ENCODE peak calls at places on chromosomes 7 and 10, in seven cellular contexts. One of them, this sample, is unnamed.

GRCh38 chr7:154767821-154768415 is 235.0 kb downstream of the PAXIP1 start:
- DNase-seq in neural crest cell: no peak
- DNase-seq in psoas muscle: no peak
- DNase-seq in esophagus squamous epithelium: no peak
- DNase-seq in dorsolateral prefrontal cortex: no peak
- DNase-seq in OCI-LY7: no peak
- DNase-seq in tibial artery: no peak
- DNase-seq in this sample: no peak

GRCh38 chr10:22230331-22230833 is 12.6 kb upstream of the EBLN1 start:
- DNase-seq in neural crest cell: no peak
- DNase-seq in psoas muscle: no peak
- DNase-seq in esophagus squamous epithelium: no peak
- DNase-seq in dorsolateral prefrontal cortex: no peak
- DNase-seq in OCI-LY7: peak; percentile 75
- DNase-seq in tibial artery: no peak
- DNase-seq in this sample: no peak

GRCh38 chr10:114208351-114208750 is 29.2 kb downstream of the TDRD1 start:
- DNase-seq in neural crest cell: no peak
- DNase-seq in psoas muscle: no peak
- DNase-seq in esophagus squamous epithelium: no peak
- DNase-seq in dorsolateral prefrontal cortex: no peak
- DNase-seq in OCI-LY7: no peak
- DNase-seq in tibial artery: no peak
- DNase-seq in this sample: no peak

GRCh38 chr7:52825611-52826010 is 209.8 kb upstream of the POM121L12 start:
- DNase-seq in neural crest cell: no peak
- DNase-seq in psoas muscle: no peak
- DNase-seq in esophagus squamous epithelium: no peak
- DNase-seq in dorsolateral prefrontal cortex: no peak
- DNase-seq in OCI-LY7: peak; percentile 2
- DNase-seq in tibial artery: no peak
- DNase-seq in this sample: no peak

GRCh38 chr7:125661-126060 is 66.7 kb upstream of the FAM20C start:
- DNase-seq in neural crest cell: no peak
- DNase-seq in psoas muscle: no peak
- DNase-seq in esophagus squamous epithelium: no peak
- DNase-seq in dorsolateral prefrontal cortex: no peak
- DNase-seq in OCI-LY7: no peak
- DNase-seq in tibial artery: no peak
- DNase-seq in this sample: no peak

GRCh38 chr7:98418636-98419315 is 17.9 kb upstream of the BAIAP2L1 start:
- DNase-seq in neural crest cell: no peak
- DNase-seq in psoas muscle: peak; percentile 28
- DNase-seq in esophagus squamous epithelium: no peak
- DNase-seq in dorsolateral prefrontal cortex: no peak
- DNase-seq in OCI-LY7: no peak
- DNase-seq in tibial artery: no peak
- DNase-seq in this sample: peak; percentile 70

GRCh38 chr10:90112681-90113080 is 411.3 kb downstream of the KIF20B start:
- DNase-seq in neural crest cell: no peak
- DNase-seq in psoas muscle: no peak
- DNase-seq in esophagus squamous epithelium: no peak
- DNase-seq in dorsolateral prefrontal cortex: no peak
- DNase-seq in OCI-LY7: no peak
- DNase-seq in tibial artery: no peak
- DNase-seq in this sample: no peak

GRCh38 chr10:124018886-124019525 is 74.4 kb downstream of the CHST15 start:
- DNase-seq in neural crest cell: no peak
- DNase-seq in psoas muscle: no peak
- DNase-seq in esophagus squamous epithelium: no peak
- DNase-seq in dorsolateral prefrontal cortex: no peak
- DNase-seq in OCI-LY7: no peak
- DNase-seq in tibial artery: no peak
- DNase-seq in this sample: no peak

GRCh38 chr7:150514748-150515222 is at the start of gene GIMAP7:
- DNase-seq in neural crest cell: no peak
- DNase-seq in psoas muscle: no peak
- DNase-seq in esophagus squamous epithelium: no peak
- DNase-seq in dorsolateral prefrontal cortex: no peak
- DNase-seq in OCI-LY7: no peak
- DNase-seq in tibial artery: no peak
- DNase-seq in this sample: no peak

GRCh38 chr7:137454169-137455166 is 110.9 kb upstream of the PTN start:
- DNase-seq in neural crest cell: no peak
- DNase-seq in psoas muscle: peak; percentile 25
- DNase-seq in esophagus squamous epithelium: no peak
- DNase-seq in dorsolateral prefrontal cortex: no peak
- DNase-seq in OCI-LY7: peak; percentile 45
- DNase-seq in tibial artery: no peak
- DNase-seq in this sample: peak; percentile 62

GRCh38 chr7:16660702-16661464 is 14.9 kb downstream of the BZW2 start:
- DNase-seq in neural crest cell: no peak
- DNase-seq in psoas muscle: no peak
- DNase-seq in esophagus squamous epithelium: no peak
- DNase-seq in dorsolateral prefrontal cortex: no peak
- DNase-seq in OCI-LY7: no peak
- DNase-seq in tibial artery: no peak
- DNase-seq in this sample: no peak

GRCh38 chr7:16652888-16653287 is 6.9 kb downstream of the BZW2 start:
- DNase-seq in neural crest cell: no peak
- DNase-seq in psoas muscle: no peak
- DNase-seq in esophagus squamous epithelium: no peak
- DNase-seq in dorsolateral prefrontal cortex: no peak
- DNase-seq in OCI-LY7: no peak
- DNase-seq in tibial artery: no peak
- DNase-seq in this sample: no peak

GRCh38 chr7:16661924-16662323 is 15.9 kb downstream of the BZW2 start:
- DNase-seq in neural crest cell: no peak
- DNase-seq in psoas muscle: no peak
- DNase-seq in esophagus squamous epithelium: no peak
- DNase-seq in dorsolateral prefrontal cortex: no peak
- DNase-seq in OCI-LY7: no peak
- DNase-seq in tibial artery: no peak
- DNase-seq in this sample: no peak

GRCh38 chr7:16655394-16655793 is 9.4 kb downstream of the BZW2 start:
- DNase-seq in neural crest cell: no peak
- DNase-seq in psoas muscle: no peak
- DNase-seq in esophagus squamous epithelium: no peak
- DNase-seq in dorsolateral prefrontal cortex: no peak
- DNase-seq in OCI-LY7: no peak
- DNase-seq in tibial artery: no peak
- DNase-seq in this sample: no peak

GRCh38 chr7:16657656-16658279 is 11.8 kb downstream of the BZW2 start:
- DNase-seq in neural crest cell: no peak
- DNase-seq in psoas muscle: peak; percentile 30
- DNase-seq in esophagus squamous epithelium: no peak
- DNase-seq in dorsolateral prefrontal cortex: no peak
- DNase-seq in OCI-LY7: no peak
- DNase-seq in tibial artery: no peak
- DNase-seq in this sample: peak; percentile 69
- TF ChIP-seq CTCF in neural crest cell: peak; percentile 37
- TF ChIP-seq CTCF in psoas muscle: peak; percentile 17
- TF ChIP-seq CTCF in esophagus squamous epithelium: no peak
- TF ChIP-seq CTCF in dorsolateral prefrontal cortex: no peak
- TF ChIP-seq CTCF in OCI-LY7: no peak
- TF ChIP-seq CTCF in tibial artery: no peak
- TF ChIP-seq CTCF in this sample: peak; percentile 24

GRCh38 chr7:92612501-92612900 is 22.3 kb upstream of the FAM133B start:
- DNase-seq in neural crest cell: no peak
- DNase-seq in psoas muscle: no peak
- DNase-seq in esophagus squamous epithelium: no peak
- DNase-seq in dorsolateral prefrontal cortex: no peak
- DNase-seq in OCI-LY7: no peak
- DNase-seq in tibial artery: no peak
- DNase-seq in this sample: no peak

GRCh38 chr7:92606985-92607384 is 16.8 kb upstream of the FAM133B start:
- DNase-seq in neural crest cell: no peak
- DNase-seq in psoas muscle: no peak
- DNase-seq in esophagus squamous epithelium: no peak
- DNase-seq in dorsolateral prefrontal cortex: no peak
- DNase-seq in OCI-LY7: no peak
- DNase-seq in tibial artery: no peak
- DNase-seq in this sample: no peak

GRCh38 chr7:92611735-92612134 is 21.5 kb upstream of the FAM133B start:
- DNase-seq in neural crest cell: no peak
- DNase-seq in psoas muscle: no peak
- DNase-seq in esophagus squamous epithelium: no peak
- DNase-seq in dorsolateral prefrontal cortex: no peak
- DNase-seq in OCI-LY7: peak; percentile 14
- DNase-seq in tibial artery: no peak
- DNase-seq in this sample: no peak

GRCh38 chr7:92609921-92610518 is 19.8 kb upstream of the FAM133B start:
- DNase-seq in neural crest cell: no peak
- DNase-seq in psoas muscle: no peak
- DNase-seq in esophagus squamous epithelium: no peak
- DNase-seq in dorsolateral prefrontal cortex: no peak
- DNase-seq in OCI-LY7: peak; percentile 52
- DNase-seq in tibial artery: no peak
- DNase-seq in this sample: no peak

GRCh38 chr7:92608380-92609322 is 18.5 kb upstream of the FAM133B start:
- DNase-seq in neural crest cell: peak; percentile 16
- DNase-seq in psoas muscle: no peak
- DNase-seq in esophagus squamous epithelium: no peak
- DNase-seq in dorsolateral prefrontal cortex: no peak
- DNase-seq in OCI-LY7: no peak
- DNase-seq in tibial artery: no peak
- DNase-seq in this sample: no peak
- TF ChIP-seq CTCF in neural crest cell: no peak
- TF ChIP-seq CTCF in psoas muscle: no peak
- TF ChIP-seq CTCF in esophagus squamous epithelium: no peak
- TF ChIP-seq CTCF in dorsolateral prefrontal cortex: no peak
- TF ChIP-seq CTCF in OCI-LY7: no peak
- TF ChIP-seq CTCF in tibial artery: no peak
- TF ChIP-seq CTCF in this sample: no peak

GRCh38 chr7:120793213-120793936 is 64.6 kb downstream of the TSPAN12 start:
- DNase-seq in neural crest cell: no peak
- DNase-seq in psoas muscle: no peak
- DNase-seq in esophagus squamous epithelium: no peak
- DNase-seq in dorsolateral prefrontal cortex: no peak
- DNase-seq in OCI-LY7: no peak
- DNase-seq in tibial artery: no peak
- DNase-seq in this sample: no peak
- TF ChIP-seq CTCF in neural crest cell: no peak
- TF ChIP-seq CTCF in psoas muscle: no peak
- TF ChIP-seq CTCF in esophagus squamous epithelium: no peak
- TF ChIP-seq CTCF in dorsolateral prefrontal cortex: no peak
- TF ChIP-seq CTCF in OCI-LY7: no peak
- TF ChIP-seq CTCF in tibial artery: no peak
- TF ChIP-seq CTCF in this sample: no peak

GRCh38 chr10:127278001-127278400 is 81.6 kb upstream of the INSYN2A start:
- DNase-seq in neural crest cell: no peak
- DNase-seq in psoas muscle: no peak
- DNase-seq in esophagus squamous epithelium: no peak
- DNase-seq in dorsolateral prefrontal cortex: no peak
- DNase-seq in OCI-LY7: no peak
- DNase-seq in tibial artery: no peak
- DNase-seq in this sample: no peak
- TF ChIP-seq CTCF in neural crest cell: no peak
- TF ChIP-seq CTCF in psoas muscle: no peak
- TF ChIP-seq CTCF in esophagus squamous epithelium: no peak
- TF ChIP-seq CTCF in dorsolateral prefrontal cortex: no peak
- TF ChIP-seq CTCF in OCI-LY7: no peak
- TF ChIP-seq CTCF in tibial artery: no peak
- TF ChIP-seq CTCF in this sample: no peak

This sample was measured in AG09319.